ENCODE peak calls at places on chromosomes 6 and 20, in nine cellular contexts. One of them, this sample, is unnamed.

GRCh38 chr20:62485062-62485700 is 9.4 kb upstream of the GATA5 start:
- DNase-seq in K562: peak
- DNase-seq in adrenal gland: peak
- DNase-seq in lung: no peak
- DNase-seq in caudate nucleus: no peak
- DNase-seq in A549: no peak
- DNase-seq in Peyer's patch: peak
- DNase-seq in fibroblast of lung: peak
- DNase-seq in HL-60: no peak
- DNase-seq in this sample: no peak

GRCh38 chr20:6683346-6683977 is 84.0 kb upstream of the BMP2 start:
- DNase-seq in Peyer's patch: no peak
- DNase-seq in K562: no peak
- DNase-seq in A549: no peak
- DNase-seq in adrenal gland: no peak
- DNase-seq in HL-60: no peak
- DNase-seq in caudate nucleus: no peak
- DNase-seq in lung: no peak
- DNase-seq in fibroblast of lung: no peak
- DNase-seq in this sample: no peak

GRCh38 chr6:37069639-37070038 is 64.2 kb downstream of the FGD2 start:
- DNase-seq in HL-60: no peak
- DNase-seq in Peyer's patch: no peak
- DNase-seq in caudate nucleus: no peak
- DNase-seq in K562: no peak
- DNase-seq in fibroblast of lung: no peak
- DNase-seq in adrenal gland: no peak
- DNase-seq in A549: no peak
- DNase-seq in lung: no peak
- DNase-seq in this sample: no peak

GRCh38 chr6:135531954-135532490 is 34.5 kb upstream of the AHI1 start:
- DNase-seq in fibroblast of lung: no peak
- DNase-seq in A549: no peak
- DNase-seq in Peyer's patch: no peak
- DNase-seq in adrenal gland: no peak
- DNase-seq in caudate nucleus: no peak
- DNase-seq in K562: no peak
- DNase-seq in lung: no peak
- DNase-seq in HL-60: no peak
- DNase-seq in this sample: no peak

GRCh38 chr6:126716826-126717514 is 377.1 kb downstream of the CENPW start:
- DNase-seq in K562: no peak
- DNase-seq in A549: no peak
- DNase-seq in lung: no peak
- DNase-seq in adrenal gland: no peak
- DNase-seq in Peyer's patch: no peak
- DNase-seq in HL-60: no peak
- DNase-seq in fibroblast of lung: no peak
- DNase-seq in caudate nucleus: no peak
- DNase-seq in this sample: no peak

GRCh38 chr6:22747576-22747975 is 178.2 kb downstream of the HDGFL1 start:
- DNase-seq in Peyer's patch: no peak
- DNase-seq in HL-60: no peak
- DNase-seq in lung: no peak
- DNase-seq in fibroblast of lung: peak
- DNase-seq in caudate nucleus: no peak
- DNase-seq in K562: no peak
- DNase-seq in adrenal gland: no peak
- DNase-seq in A549: no peak
- DNase-seq in this sample: no peak

GRCh38 chr20:41366546-41367392 is at the start of gene EMILIN3:
- DNase-seq in lung: no peak
- DNase-seq in HL-60: no peak
- DNase-seq in A549: no peak
- DNase-seq in caudate nucleus: no peak
- DNase-seq in adrenal gland: no peak
- DNase-seq in K562: no peak
- DNase-seq in fibroblast of lung: no peak
- DNase-seq in Peyer's patch: no peak
- DNase-seq in this sample: no peak

GRCh38 chr6:13485303-13485702 is 2.1 kb downstream of the GFOD1 start:
- DNase-seq in caudate nucleus: no peak
- DNase-seq in A549: no peak
- DNase-seq in lung: no peak
- DNase-seq in adrenal gland: no peak
- DNase-seq in Peyer's patch: no peak
- DNase-seq in HL-60: no peak
- DNase-seq in fibroblast of lung: no peak
- DNase-seq in K562: no peak
- DNase-seq in this sample: no peak

GRCh38 chr6:99808992-99809391 is 185.0 kb downstream of the MCHR2 start:
- DNase-seq in fibroblast of lung: no peak
- DNase-seq in A549: no peak
- DNase-seq in HL-60: no peak
- DNase-seq in caudate nucleus: no peak
- DNase-seq in K562: no peak
- DNase-seq in Peyer's patch: no peak
- DNase-seq in adrenal gland: no peak
- DNase-seq in lung: no peak
- DNase-seq in this sample: no peak

GRCh38 chr6:99814230-99814928 is 179.6 kb downstream of the MCHR2 start:
- DNase-seq in fibroblast of lung: no peak
- DNase-seq in lung: no peak
- DNase-seq in K562: no peak
- DNase-seq in A549: no peak
- DNase-seq in caudate nucleus: no peak
- DNase-seq in Peyer's patch: no peak
- DNase-seq in HL-60: no peak
- DNase-seq in adrenal gland: no peak
- DNase-seq in this sample: no peak

GRCh38 chr6:99810295-99810694 is 183.7 kb downstream of the MCHR2 start:
- DNase-seq in fibroblast of lung: no peak
- DNase-seq in lung: no peak
- DNase-seq in Peyer's patch: no peak
- DNase-seq in HL-60: no peak
- DNase-seq in adrenal gland: no peak
- DNase-seq in caudate nucleus: no peak
- DNase-seq in A549: no peak
- DNase-seq in K562: no peak
- DNase-seq in this sample: no peak

GRCh38 chr6:99813565-99813964 is 180.5 kb downstream of the MCHR2 start:
- DNase-seq in K562: no peak
- DNase-seq in A549: no peak
- DNase-seq in Peyer's patch: no peak
- DNase-seq in adrenal gland: no peak
- DNase-seq in lung: no peak
- DNase-seq in fibroblast of lung: no peak
- DNase-seq in caudate nucleus: no peak
- DNase-seq in HL-60: no peak
- DNase-seq in this sample: no peak

GRCh38 chr6:99810942-99811633 is 182.9 kb downstream of the MCHR2 start:
- DNase-seq in Peyer's patch: no peak
- DNase-seq in adrenal gland: no peak
- DNase-seq in caudate nucleus: no peak
- DNase-seq in lung: no peak
- DNase-seq in A549: no peak
- DNase-seq in fibroblast of lung: no peak
- DNase-seq in HL-60: no peak
- DNase-seq in K562: no peak
- DNase-seq in this sample: no peak
- H3K27ac ChIP-seq in Peyer's patch: no peak
- H3K27ac ChIP-seq in adrenal gland: no peak
- H3K27ac ChIP-seq in caudate nucleus: no peak
- H3K27ac ChIP-seq in lung: no peak
- H3K27ac ChIP-seq in A549: no peak
- H3K27ac ChIP-seq in fibroblast of lung: no peak
- H3K27ac ChIP-seq in HL-60: no peak
- H3K27ac ChIP-seq in K562: no peak
- H3K27ac ChIP-seq in this sample: no peak

GRCh38 chr6:83190596-83190995 is 2.5 kb downstream of the PGM3 start:
- DNase-seq in K562: no peak
- DNase-seq in Peyer's patch: no peak
- DNase-seq in HL-60: no peak
- DNase-seq in caudate nucleus: no peak
- DNase-seq in fibroblast of lung: peak
- DNase-seq in lung: no peak
- DNase-seq in A549: no peak
- DNase-seq in adrenal gland: no peak
- DNase-seq in this sample: no peak

GRCh38 chr6:83198486-83199172 is 5.5 kb downstream of the RWDD2A start:
- DNase-seq in fibroblast of lung: no peak
- DNase-seq in lung: no peak
- DNase-seq in K562: no peak
- DNase-seq in caudate nucleus: no peak
- DNase-seq in HL-60: no peak
- DNase-seq in Peyer's patch: no peak
- DNase-seq in adrenal gland: no peak
- DNase-seq in A549: no peak
- DNase-seq in this sample: no peak

GRCh38 chr6:83192871-83193746 is at the start of the genes PGM3 and RWDD2A:
- DNase-seq in Peyer's patch: peak
- DNase-seq in K562: peak
- DNase-seq in caudate nucleus: peak
- DNase-seq in HL-60: peak
- DNase-seq in adrenal gland: peak
- DNase-seq in lung: peak
- DNase-seq in fibroblast of lung: peak
- DNase-seq in A549: peak
- DNase-seq in this sample: peak

GRCh38 chr6:83192456-83192855 is 609 bp downstream of the PGM3 start:
- DNase-seq in K562: no peak
- DNase-seq in A549: no peak
- DNase-seq in lung: no peak
- DNase-seq in adrenal gland: no peak
- DNase-seq in HL-60: no peak
- DNase-seq in Peyer's patch: no peak
- DNase-seq in fibroblast of lung: peak
- DNase-seq in caudate nucleus: no peak
- DNase-seq in this sample: no peak

GRCh38 chr6:83193747-83194582 is 808 bp downstream of the RWDD2A start:
- DNase-seq in fibroblast of lung: peak
- DNase-seq in caudate nucleus: peak
- DNase-seq in adrenal gland: peak
- DNase-seq in K562: peak
- DNase-seq in Peyer's patch: peak
- DNase-seq in lung: peak
- DNase-seq in HL-60: no peak
- DNase-seq in A549: peak
- DNase-seq in this sample: peak
- H3K27ac ChIP-seq in fibroblast of lung: peak
- H3K27ac ChIP-seq in caudate nucleus: peak
- H3K27ac ChIP-seq in adrenal gland: peak
- H3K27ac ChIP-seq in K562: peak
- H3K27ac ChIP-seq in Peyer's patch: peak
- H3K27ac ChIP-seq in lung: peak
- H3K27ac ChIP-seq in HL-60: no peak
- H3K27ac ChIP-seq in A549: peak
- H3K27ac ChIP-seq in this sample: peak

DNA sequence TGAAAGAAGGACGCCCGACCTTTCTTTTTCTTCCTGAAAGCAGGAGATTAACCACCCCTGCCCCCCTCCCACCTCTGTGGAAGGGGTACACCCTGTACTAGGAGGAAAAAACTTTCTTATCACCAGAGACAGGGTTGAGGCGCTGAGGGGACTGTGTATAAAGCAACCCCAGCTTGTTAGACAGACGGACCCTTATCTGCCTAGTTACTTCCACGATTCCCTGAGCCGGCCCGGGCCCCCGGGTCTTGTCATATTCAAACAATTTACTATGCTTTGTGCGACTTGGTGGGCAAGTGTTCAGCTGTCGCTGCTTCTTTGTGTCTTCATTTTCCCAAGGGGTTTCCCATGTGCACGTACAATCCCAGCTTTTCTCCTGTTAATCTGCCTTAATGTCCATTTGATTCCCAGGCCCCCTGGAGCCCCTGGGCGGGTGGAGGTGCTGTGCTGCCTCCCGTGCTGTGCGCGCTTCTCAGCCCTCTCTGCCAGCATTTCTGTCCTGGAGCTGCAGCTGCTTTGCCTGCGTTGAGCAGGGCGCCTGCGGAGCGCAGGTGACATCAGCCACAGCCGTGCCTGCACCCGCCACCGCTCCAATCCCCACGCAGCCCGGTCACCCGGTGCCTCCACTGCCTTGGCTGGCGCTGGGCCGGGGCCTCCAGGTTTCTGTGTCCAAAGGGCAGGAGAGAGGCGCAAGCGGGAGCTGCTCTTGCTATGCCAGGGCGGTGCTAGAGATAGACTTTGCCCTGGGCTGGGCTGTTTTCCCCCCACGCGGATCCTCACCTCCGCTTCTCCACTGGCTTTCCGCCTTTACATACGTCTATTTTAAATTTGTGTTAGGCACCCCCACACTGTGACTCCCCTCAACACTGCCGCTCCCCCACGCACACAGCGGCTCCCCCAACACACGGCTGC is 96.2 kb downstream of the TTLL2 start:
- DNase-seq in lung: no peak
- DNase-seq in A549: peak
- DNase-seq in Peyer's patch: peak
- DNase-seq in K562: peak
- DNase-seq in adrenal gland: no peak
- DNase-seq in fibroblast of lung: no peak
- DNase-seq in caudate nucleus: no peak
- DNase-seq in HL-60: no peak
- DNase-seq in this sample: no peak
- H3K27ac ChIP-seq in lung: no peak
- H3K27ac ChIP-seq in A549: no peak
- H3K27ac ChIP-seq in Peyer's patch: peak
- H3K27ac ChIP-seq in K562: no peak
- H3K27ac ChIP-seq in adrenal gland: no peak
- H3K27ac ChIP-seq in fibroblast of lung: no peak
- H3K27ac ChIP-seq in caudate nucleus: no peak
- H3K27ac ChIP-seq in HL-60: no peak
- H3K27ac ChIP-seq in this sample: no peak

GRCh38 chr20:1467082-1467354 is 369 bp upstream of the NSFL1C start:
- DNase-seq in caudate nucleus: no peak
- DNase-seq in fibroblast of lung: no peak
- DNase-seq in Peyer's patch: no peak
- DNase-seq in K562: no peak
- DNase-seq in adrenal gland: no peak
- DNase-seq in HL-60: no peak
- DNase-seq in A549: no peak
- DNase-seq in lung: no peak
- DNase-seq in this sample: no peak

GRCh38 chr20:1467355-1468116 is 887 bp upstream of the NSFL1C start:
- DNase-seq in HL-60: peak
- DNase-seq in Peyer's patch: peak
- DNase-seq in K562: peak
- DNase-seq in caudate nucleus: no peak
- DNase-seq in adrenal gland: peak
- DNase-seq in lung: peak
- DNase-seq in A549: no peak
- DNase-seq in fibroblast of lung: no peak
- DNase-seq in this sample: no peak

GRCh38 chr20:1466211-1467081 is at the start of gene NSFL1C:
- DNase-seq in HL-60: peak
- DNase-seq in adrenal gland: peak
- DNase-seq in fibroblast of lung: peak
- DNase-seq in lung: peak
- DNase-seq in K562: peak
- DNase-seq in A549: peak
- DNase-seq in Peyer's patch: peak
- DNase-seq in caudate nucleus: peak
- DNase-seq in this sample: peak

GRCh38 chr20:1469306-1469905 is 2.8 kb upstream of the NSFL1C start:
- DNase-seq in caudate nucleus: no peak
- DNase-seq in fibroblast of lung: no peak
- DNase-seq in lung: no peak
- DNase-seq in Peyer's patch: no peak
- DNase-seq in A549: peak
- DNase-seq in adrenal gland: no peak
- DNase-seq in HL-60: no peak
- DNase-seq in K562: no peak
- DNase-seq in this sample: no peak

GRCh38 chr20:1468117-1468624 is 1.5 kb upstream of the NSFL1C start:
- DNase-seq in lung: no peak
- DNase-seq in HL-60: no peak
- DNase-seq in fibroblast of lung: no peak
- DNase-seq in A549: no peak
- DNase-seq in caudate nucleus: no peak
- DNase-seq in K562: no peak
- DNase-seq in adrenal gland: no peak
- DNase-seq in Peyer's patch: no peak
- DNase-seq in this sample: no peak
- H3K27ac ChIP-seq in lung: peak
- H3K27ac ChIP-seq in HL-60: peak
- H3K27ac ChIP-seq in fibroblast of lung: no peak
- H3K27ac ChIP-seq in A549: peak
- H3K27ac ChIP-seq in caudate nucleus: no peak
- H3K27ac ChIP-seq in K562: peak
- H3K27ac ChIP-seq in adrenal gland: peak
- H3K27ac ChIP-seq in Peyer's patch: peak
- H3K27ac ChIP-seq in this sample: peak

This sample was measured in substantia nigra.